ENCODE peak calls at places on chromosomes 13 and 19, in five cellular contexts. D is GM10248, Y is uterus, K is AG09309, B is fibroblast of pulmonary artery. Z is an unnamed sample.

GRCh38 chr19:13764821-13765394 is 586 bp downstream of the MRI1 start:
- DNase-seq in D (peak), Y (no peak), K (no peak), B (peak), Z (no peak)

GRCh38 chr19:37988758-37989635 is 82.0 kb downstream of the SIPA1L3 start:
- DNase-seq in D (no peak), Y (no peak), K (no peak), B (no peak), Z (no peak)

GRCh38 chr19:4103073-4103418 is 20.9 kb downstream of the MAP2K2 start:
- DNase-seq in D (no peak), Y (no peak), K (no peak), B (peak), Z (peak)

GRCh38 chr13:28049880-28050871 is 50.2 kb downstream of the FLT3 start:
- DNase-seq in D (no peak), Y (no peak), K (no peak), B (no peak), Z (no peak)

GRCh38 chr19:15717781-15718180 is 10.0 kb upstream of the OR10H2 start:
- DNase-seq in D (no peak), Y (no peak), K (no peak), B (no peak), Z (no peak)

GRCh38 chr13:33139186-33139585 is 123.0 kb downstream of the KL start:
- DNase-seq in D (no peak), Y (peak), K (no peak), B (no peak), Z (no peak)

GRCh38 chr13:51067376-51068125 is 43.5 kb downstream of the C13orf42 start:
- DNase-seq in D (no peak), Y (no peak), K (no peak), B (peak), Z (no peak)

GRCh38 chr13:27481766-27482165 is 31.4 kb upstream of the MTIF3 start:
- DNase-seq in D (no peak), Y (peak), K (no peak), B (peak), Z (peak)

GRCh38 chr19:43901395-43902390 is 33.4 kb downstream of the ZNF45 start:
- DNase-seq in D (peak), Y (peak), K (peak), B (peak), Z (peak)

DNA sequence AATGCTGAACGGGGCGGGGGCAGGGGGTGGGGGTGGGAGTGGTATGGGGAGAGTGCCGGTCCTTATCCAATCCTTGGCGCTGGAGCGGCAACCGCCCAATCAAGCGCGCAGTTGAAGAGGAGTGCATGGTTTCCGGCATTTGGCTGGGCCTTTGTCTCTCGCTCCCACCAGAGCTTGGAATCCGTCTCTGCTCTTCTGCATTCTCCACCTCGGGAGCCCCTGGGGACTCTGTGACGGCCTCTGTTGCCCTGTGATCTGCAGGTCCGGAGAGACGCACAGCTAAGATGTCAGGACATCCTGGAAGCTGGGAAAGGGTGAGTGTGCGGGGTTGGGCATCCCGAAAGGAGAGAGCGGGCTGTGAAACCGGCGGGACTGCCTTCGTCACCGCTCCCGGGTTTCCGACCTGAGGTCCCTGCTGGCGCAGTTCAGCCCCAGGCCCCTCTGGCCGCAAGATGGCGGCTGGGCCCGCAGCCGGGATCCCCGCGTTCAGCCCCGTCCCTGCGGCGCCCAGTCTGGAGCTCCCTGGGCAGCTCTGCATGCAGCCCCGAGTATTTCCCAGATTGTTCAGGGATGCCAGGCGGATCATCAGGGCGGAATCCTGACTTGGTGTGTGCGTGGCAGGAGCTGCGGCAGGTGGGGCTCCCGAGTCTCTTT is 53.6 kb upstream of the ZNF254 start:
- DNase-seq in D (peak), Y (peak), K (peak), B (peak), Z (peak)
- TF ChIP-seq CTCF in D (peak), Y (no peak), K (no peak), B (no peak), Z (no peak)

DNA sequence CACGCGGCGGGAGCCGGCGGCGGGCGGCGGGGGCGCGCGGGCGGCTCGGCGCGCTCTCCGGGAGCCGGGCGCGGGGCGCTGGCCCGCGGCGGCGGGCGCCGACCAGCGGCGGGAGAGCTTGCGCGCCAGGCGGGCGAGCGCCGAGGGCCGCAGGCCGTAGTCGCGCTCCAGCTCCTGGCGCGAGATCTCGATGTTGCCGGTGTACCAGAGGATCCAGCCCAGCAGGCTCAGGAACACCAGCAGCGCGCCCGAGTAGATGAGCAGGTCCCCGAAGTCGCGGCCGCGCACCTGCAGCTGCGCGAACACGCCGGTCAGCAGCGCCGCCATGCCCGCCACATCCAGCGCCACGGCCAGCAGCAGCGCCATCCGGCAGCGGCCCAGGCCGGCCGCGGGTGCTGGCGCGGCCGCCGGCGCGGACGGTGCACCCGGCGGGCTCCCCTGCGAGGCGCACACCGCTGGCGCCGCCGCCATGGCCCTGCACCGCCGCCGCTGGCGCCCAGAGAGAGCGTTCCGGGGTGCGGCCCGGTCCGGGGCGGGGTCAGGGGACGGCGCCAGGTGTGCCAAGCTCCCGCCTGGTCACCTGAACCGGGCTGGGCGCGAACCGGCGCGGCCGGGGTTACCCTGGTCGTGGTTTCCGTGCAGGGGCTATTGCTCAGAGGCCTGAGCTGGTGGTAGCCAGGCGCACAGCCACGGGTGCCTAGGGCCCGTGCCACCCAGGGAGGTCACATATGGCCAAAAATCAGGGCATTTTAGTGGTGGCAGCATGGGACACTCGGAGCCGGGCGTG is at the start of gene TMEM238:
- DNase-seq in D (peak), Y (peak), K (no peak), B (peak), Z (peak)
- TF ChIP-seq CTCF in D (peak), Y (no peak), K (no peak), B (no peak), Z (no peak)

GRCh38 chr19:10001899-10002298 is 8.4 kb downstream of the COL5A3 start:
- DNase-seq in D (no peak), Y (no peak), K (no peak), B (peak), Z (peak)
- TF ChIP-seq CTCF in D (peak), Y (no peak), K (peak), B (peak), Z (peak)

DNA sequence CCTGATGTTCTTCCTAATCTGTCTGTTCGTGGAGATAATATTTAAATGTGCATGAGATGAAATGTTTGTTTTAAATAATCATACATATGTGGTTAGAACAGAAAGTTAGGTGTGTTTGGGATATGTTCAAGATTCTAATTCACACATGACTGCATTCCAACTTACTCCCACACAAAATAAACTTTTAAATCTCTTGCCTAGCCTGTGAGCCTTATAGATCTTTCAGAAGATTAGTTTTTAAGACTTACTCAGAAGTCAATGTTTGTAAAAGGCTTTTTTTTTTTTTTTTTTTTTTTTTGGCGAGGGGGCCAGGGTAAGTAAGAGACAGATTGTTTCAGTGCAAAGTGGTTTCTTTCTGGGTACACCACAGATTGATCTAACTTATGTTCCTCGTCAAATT is 39.0 kb downstream of the GPR180 start:
- DNase-seq in D (no peak), Y (no peak), K (no peak), B (peak), Z (peak)
- TF ChIP-seq CTCF in D (no peak), Y (no peak), K (no peak), B (no peak), Z (no peak)

DNA sequence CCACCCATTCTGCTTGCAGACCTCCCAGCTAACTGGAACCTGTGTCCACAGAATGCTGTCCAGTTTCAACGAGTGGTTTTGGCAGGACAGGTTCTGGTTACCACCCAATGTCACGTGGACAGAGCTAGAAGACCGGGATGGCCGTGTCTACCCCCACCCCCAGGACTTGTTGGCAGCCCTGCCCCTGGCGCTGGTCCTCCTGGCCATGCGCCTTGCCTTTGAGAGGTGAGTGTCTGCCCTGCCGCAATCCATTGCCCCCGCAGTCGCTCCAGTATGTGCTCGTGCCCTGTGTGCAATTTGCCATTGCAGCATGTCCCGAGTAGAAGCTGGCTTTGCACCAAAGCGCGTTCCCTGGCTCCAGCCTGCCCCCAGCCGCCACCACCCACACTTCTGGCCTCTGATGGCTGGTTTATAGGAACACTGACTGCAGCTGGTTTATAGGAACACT is 41.9 kb downstream of the CERS4 start:
- DNase-seq in D (no peak), Y (peak), K (no peak), B (peak), Z (peak)
- TF ChIP-seq CTCF in D (no peak), Y (no peak), K (peak), B (no peak), Z (peak)

DNA sequence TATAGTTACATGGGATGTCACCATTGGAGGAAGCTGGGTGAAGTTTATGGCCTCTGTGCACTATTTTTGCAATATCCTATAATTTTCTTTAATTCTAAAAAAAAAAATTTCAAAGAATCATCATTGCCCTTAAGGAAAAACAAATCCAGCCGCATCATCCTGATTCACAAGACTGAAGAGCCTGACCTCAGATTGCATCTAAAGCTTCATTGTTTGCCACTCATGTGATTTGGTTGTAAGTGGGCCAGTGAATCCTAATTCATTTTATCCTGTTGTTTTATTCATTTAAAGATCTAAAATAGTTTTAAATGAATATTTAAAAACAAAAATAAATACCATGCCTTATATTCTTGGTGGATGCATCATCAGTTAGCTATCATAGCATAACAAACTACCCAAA is 504.5 kb downstream of the TBC1D4 start:
- DNase-seq in D (no peak), Y (no peak), K (no peak), B (no peak), Z (no peak)
- TF ChIP-seq CTCF in D (no peak), Y (no peak), K (no peak), B (no peak), Z (no peak)

GRCh38 chr19:51808333-51808986 is 13.5 kb downstream of the FPR3 start:
- DNase-seq in D (no peak), Y (no peak), K (peak), B (peak), Z (peak)

GRCh38 chr19:51809787-51810186 is 14.8 kb downstream of the FPR3 start:
- DNase-seq in D (no peak), Y (no peak), K (no peak), B (peak), Z (no peak)

GRCh38 chr19:51811344-51811743 is 16.4 kb downstream of the FPR3 start:
- DNase-seq in D (no peak), Y (no peak), K (no peak), B (no peak), Z (no peak)

GRCh38 chr19:51807925-51808324 is 13.0 kb downstream of the FPR3 start:
- DNase-seq in D (no peak), Y (no peak), K (no peak), B (no peak), Z (no peak)

GRCh38 chr19:51810228-51810627 is 15.3 kb downstream of the FPR3 start:
- DNase-seq in D (no peak), Y (no peak), K (no peak), B (peak), Z (peak)
- TF ChIP-seq CTCF in D (no peak), Y (no peak), K (peak), B (no peak), Z (no peak)

DNA sequence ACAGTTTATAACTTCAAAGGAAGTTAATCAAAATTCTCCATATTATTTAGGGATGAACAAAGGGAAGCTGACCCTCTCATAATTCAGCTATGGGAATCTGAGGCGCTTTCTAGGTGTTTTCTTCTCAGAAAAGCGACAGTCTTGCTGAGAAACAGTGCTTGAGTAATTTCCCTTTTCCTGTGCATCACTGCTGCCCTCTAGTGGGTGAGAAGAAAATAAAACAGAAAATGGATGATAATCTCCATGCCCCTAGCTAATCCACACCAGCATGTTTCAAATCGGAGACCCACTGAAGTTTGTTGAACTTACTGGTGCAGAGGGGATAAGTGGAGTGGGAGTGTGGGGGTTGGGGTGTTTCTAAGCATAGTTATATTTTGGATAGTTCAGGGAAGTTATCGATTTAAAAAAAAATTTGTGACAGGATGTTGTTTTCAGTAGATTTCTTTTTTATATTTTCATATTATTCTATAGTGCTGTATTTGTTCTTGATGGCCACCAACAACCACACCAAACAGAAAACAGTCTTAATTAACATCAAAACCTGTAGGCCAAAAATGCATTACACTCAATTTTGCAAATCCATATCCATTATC is 21.4 kb downstream of the LCP1 start:
- DNase-seq in D (peak), Y (no peak), K (peak), B (peak), Z (peak)
- TF ChIP-seq CTCF in D (peak), Y (peak), K (peak), B (peak), Z (peak)

DNA sequence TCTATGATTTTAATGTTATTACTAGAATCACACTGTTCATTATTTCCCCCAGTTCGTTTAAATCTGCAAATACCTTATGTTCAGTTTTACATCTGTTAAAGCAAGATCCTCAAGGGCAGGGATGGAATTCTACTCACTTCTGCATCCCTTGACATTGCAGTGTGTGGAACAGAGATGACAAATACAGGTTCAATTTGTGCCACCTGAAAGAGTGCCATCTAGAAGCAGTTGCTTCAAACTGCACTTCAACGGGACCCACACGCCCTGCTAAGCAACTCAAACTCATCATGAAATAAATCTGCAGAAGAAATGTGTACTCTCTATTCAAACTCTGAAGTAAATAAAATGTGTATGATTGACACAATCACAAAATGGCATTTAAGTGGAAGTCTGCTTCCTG is 44.5 kb downstream of the RUBCNL start:
- DNase-seq in D (no peak), Y (no peak), K (no peak), B (no peak), Z (no peak)
- TF ChIP-seq CTCF in D (no peak), Y (no peak), K (no peak), B (no peak), Z (no peak)

GRCh38 chr19:49309087-49309486 is 15.9 kb downstream of the SLC6A16 start:
- DNase-seq in D (no peak), Y (no peak), K (no peak), B (no peak), Z (no peak)
- TF ChIP-seq CTCF in D (no peak), Y (no peak), K (no peak), B (no peak), Z (no peak)

Z was measured in fibroblast of mammary gland.